ENCODE peak calls at places on chromosomes 11 and 22, in five cellular contexts. One of them, this sample, is unnamed.

GRCh38 chr11:4086584-4087353 is 7.8 kb upstream of the RRM1 start:
- DNase-seq in kidney: no peak
- DNase-seq in CD8-positive, alpha-beta T cell: no peak
- DNase-seq in fibroblast of lung: no peak
- DNase-seq in RWPE2: no peak
- DNase-seq in this sample: no peak

GRCh38 chr11:14422814-14423182 is 63.8 kb upstream of the RRAS2 start:
- DNase-seq in kidney: no peak
- DNase-seq in CD8-positive, alpha-beta T cell: no peak
- DNase-seq in fibroblast of lung: no peak
- DNase-seq in RWPE2: no peak
- DNase-seq in this sample: peak; percentile 3

GRCh38 chr22:23142546-23143105 is 836 bp upstream of the RSPH14 start:
- DNase-seq in kidney: no peak
- DNase-seq in CD8-positive, alpha-beta T cell: no peak
- DNase-seq in fibroblast of lung: no peak
- DNase-seq in RWPE2: no peak
- DNase-seq in this sample: no peak

GRCh38 chr11:12502950-12503579 is 125.7 kb downstream of the PARVA start:
- DNase-seq in kidney: peak; percentile 79
- DNase-seq in CD8-positive, alpha-beta T cell: no peak
- DNase-seq in fibroblast of lung: peak; percentile 72
- DNase-seq in RWPE2: no peak
- DNase-seq in this sample: no peak

GRCh38 chr11:59141673-59142460 is 789 bp upstream of the FAM111A start:
- DNase-seq in kidney: no peak
- DNase-seq in CD8-positive, alpha-beta T cell: no peak
- DNase-seq in fibroblast of lung: peak; percentile 17
- DNase-seq in RWPE2: no peak
- DNase-seq in this sample: no peak

GRCh38 chr11:35160248-35160820 is 21.4 kb downstream of the CD44 start:
- DNase-seq in kidney: no peak
- DNase-seq in CD8-positive, alpha-beta T cell: no peak
- DNase-seq in fibroblast of lung: no peak
- DNase-seq in RWPE2: no peak
- DNase-seq in this sample: no peak

GRCh38 chr22:27635435-27635834 is 166.1 kb downstream of the MN1 start:
- DNase-seq in kidney: no peak
- DNase-seq in CD8-positive, alpha-beta T cell: no peak
- DNase-seq in fibroblast of lung: no peak
- DNase-seq in RWPE2: no peak
- DNase-seq in this sample: no peak

GRCh38 chr11:12248330-12248729 is 129.0 kb upstream of the PARVA start:
- DNase-seq in kidney: peak; percentile 96
- DNase-seq in CD8-positive, alpha-beta T cell: no peak
- DNase-seq in fibroblast of lung: peak; percentile 87
- DNase-seq in RWPE2: no peak
- DNase-seq in this sample: no peak

GRCh38 chr11:33605703-33606102 is 94.9 kb downstream of the C11orf91 start:
- DNase-seq in kidney: no peak
- DNase-seq in CD8-positive, alpha-beta T cell: no peak
- DNase-seq in fibroblast of lung: no peak
- DNase-seq in RWPE2: no peak
- DNase-seq in this sample: no peak

GRCh38 chr11:113771964-113772363 is 1.5 kb downstream of the ZW10 start:
- DNase-seq in kidney: no peak
- DNase-seq in CD8-positive, alpha-beta T cell: no peak
- DNase-seq in fibroblast of lung: no peak
- DNase-seq in RWPE2: no peak
- DNase-seq in this sample: no peak

GRCh38 chr11:117221775-117222517 is 9.9 kb downstream of the PCSK7 start:
- DNase-seq in kidney: peak; percentile 92
- DNase-seq in CD8-positive, alpha-beta T cell: no peak
- DNase-seq in fibroblast of lung: peak; percentile 85
- DNase-seq in RWPE2: peak; percentile 27
- DNase-seq in this sample: peak; percentile 90

GRCh38 chr22:43946391-43946680 is 8.9 kb upstream of the SAMM50 start:
- DNase-seq in kidney: no peak
- DNase-seq in CD8-positive, alpha-beta T cell: no peak
- DNase-seq in fibroblast of lung: no peak
- DNase-seq in RWPE2: no peak
- DNase-seq in this sample: peak; percentile 30

GRCh38 chr22:43948836-43949235 is 6.4 kb upstream of the SAMM50 start:
- DNase-seq in kidney: no peak
- DNase-seq in CD8-positive, alpha-beta T cell: no peak
- DNase-seq in fibroblast of lung: no peak
- DNase-seq in RWPE2: no peak
- DNase-seq in this sample: no peak

GRCh38 chr22:43944670-43945430 is 10.4 kb upstream of the SAMM50 start:
- DNase-seq in kidney: no peak
- DNase-seq in CD8-positive, alpha-beta T cell: no peak
- DNase-seq in fibroblast of lung: no peak
- DNase-seq in RWPE2: no peak
- DNase-seq in this sample: peak; percentile 31

GRCh38 chr22:43941449-43941848 is 13.8 kb upstream of the SAMM50 start:
- DNase-seq in kidney: no peak
- DNase-seq in CD8-positive, alpha-beta T cell: no peak
- DNase-seq in fibroblast of lung: no peak
- DNase-seq in RWPE2: no peak
- DNase-seq in this sample: no peak

GRCh38 chr22:43945632-43946390 is 9.4 kb upstream of the SAMM50 start:
- DNase-seq in kidney: no peak
- DNase-seq in CD8-positive, alpha-beta T cell: peak; percentile 68
- DNase-seq in fibroblast of lung: peak; percentile 58
- DNase-seq in RWPE2: no peak
- DNase-seq in this sample: peak; percentile 82
- TF ChIP-seq CTCF in kidney: peak; percentile 45
- TF ChIP-seq CTCF in CD8-positive, alpha-beta T cell: peak; percentile 73
- TF ChIP-seq CTCF in fibroblast of lung: peak; percentile 81
- TF ChIP-seq CTCF in RWPE2: peak; percentile 75
- TF ChIP-seq CTCF in this sample: peak; percentile 85

GRCh38 chr22:17579535-17579981 is 16.3 kb downstream of the SLC25A18 start:
- DNase-seq in kidney: peak; percentile 53
- DNase-seq in CD8-positive, alpha-beta T cell: no peak
- DNase-seq in fibroblast of lung: no peak
- DNase-seq in RWPE2: no peak
- DNase-seq in this sample: no peak

GRCh38 chr22:17580461-17581031 is 17.2 kb downstream of the SLC25A18 start:
- DNase-seq in kidney: peak; percentile 52
- DNase-seq in CD8-positive, alpha-beta T cell: no peak
- DNase-seq in fibroblast of lung: no peak
- DNase-seq in RWPE2: no peak
- DNase-seq in this sample: no peak

GRCh38 chr22:17575681-17576080 is 12.4 kb downstream of the SLC25A18 start:
- DNase-seq in kidney: peak; percentile 12
- DNase-seq in CD8-positive, alpha-beta T cell: no peak
- DNase-seq in fibroblast of lung: no peak
- DNase-seq in RWPE2: no peak
- DNase-seq in this sample: no peak

GRCh38 chr22:17576475-17576874 is 13.2 kb downstream of the SLC25A18 start:
- DNase-seq in kidney: peak; percentile 66
- DNase-seq in CD8-positive, alpha-beta T cell: no peak
- DNase-seq in fibroblast of lung: no peak
- DNase-seq in RWPE2: peak; percentile 87
- DNase-seq in this sample: peak; percentile 92

GRCh38 chr22:17578129-17578754 is 14.9 kb downstream of the SLC25A18 start:
- DNase-seq in kidney: peak; percentile 82
- DNase-seq in CD8-positive, alpha-beta T cell: no peak
- DNase-seq in fibroblast of lung: peak; percentile 65
- DNase-seq in RWPE2: no peak
- DNase-seq in this sample: peak; percentile 97
- H3K27ac ChIP-seq in kidney: peak overlapping the region; percentile 23
- H3K27ac ChIP-seq in CD8-positive, alpha-beta T cell: no peak overlapping the region
- H3K27ac ChIP-seq in fibroblast of lung: no peak overlapping the region
- H3K27ac ChIP-seq in RWPE2: no peak overlapping the region
- H3K27ac ChIP-seq in this sample: peak overlapping the region; percentile 72

GRCh38 chr11:64148917-64149617 is 16.8 kb downstream of the MACROD1 start:
- DNase-seq in kidney: no peak
- DNase-seq in CD8-positive, alpha-beta T cell: no peak
- DNase-seq in fibroblast of lung: no peak
- DNase-seq in RWPE2: no peak
- DNase-seq in this sample: no peak

GRCh38 chr11:64148200-64148916 is 17.6 kb downstream of the MACROD1 start:
- DNase-seq in kidney: peak; percentile 92
- DNase-seq in CD8-positive, alpha-beta T cell: peak; percentile 79
- DNase-seq in fibroblast of lung: peak; percentile 82
- DNase-seq in RWPE2: peak; percentile 56
- DNase-seq in this sample: peak; percentile 94

GRCh38 chr11:64144587-64145295 is 21.2 kb downstream of the MACROD1 start:
- DNase-seq in kidney: no peak
- DNase-seq in CD8-positive, alpha-beta T cell: no peak
- DNase-seq in fibroblast of lung: no peak
- DNase-seq in RWPE2: peak; percentile 54
- DNase-seq in this sample: no peak

GRCh38 chr11:64150051-64150450 is 15.9 kb downstream of the MACROD1 start:
- DNase-seq in kidney: no peak
- DNase-seq in CD8-positive, alpha-beta T cell: no peak
- DNase-seq in fibroblast of lung: no peak
- DNase-seq in RWPE2: no peak
- DNase-seq in this sample: no peak

GRCh38 chr11:64146036-64146943 is 19.6 kb downstream of the MACROD1 start:
- DNase-seq in kidney: no peak
- DNase-seq in CD8-positive, alpha-beta T cell: peak; percentile 69
- DNase-seq in fibroblast of lung: peak; percentile 35
- DNase-seq in RWPE2: peak; percentile 55
- DNase-seq in this sample: peak; percentile 66
- TF ChIP-seq CTCF in kidney: peak; percentile 64
- TF ChIP-seq CTCF in CD8-positive, alpha-beta T cell: peak; percentile 58
- TF ChIP-seq CTCF in fibroblast of lung: peak; percentile 82
- TF ChIP-seq CTCF in RWPE2: peak; percentile 69
- TF ChIP-seq CTCF in this sample: peak; percentile 92

GRCh38 chr11:107696140-107696539 is 15.7 kb downstream of the SLN start:
- DNase-seq in kidney: no peak
- DNase-seq in CD8-positive, alpha-beta T cell: no peak
- DNase-seq in fibroblast of lung: peak; percentile 93
- DNase-seq in RWPE2: no peak
- DNase-seq in this sample: peak; percentile 30

GRCh38 chr11:107697291-107697690 is 14.6 kb downstream of the SLN start:
- DNase-seq in kidney: no peak
- DNase-seq in CD8-positive, alpha-beta T cell: no peak
- DNase-seq in fibroblast of lung: no peak
- DNase-seq in RWPE2: no peak
- DNase-seq in this sample: no peak

GRCh38 chr11:107702723-107703122 is 9.1 kb downstream of the SLN start:
- DNase-seq in kidney: no peak
- DNase-seq in CD8-positive, alpha-beta T cell: no peak
- DNase-seq in fibroblast of lung: no peak
- DNase-seq in RWPE2: no peak
- DNase-seq in this sample: no peak

GRCh38 chr11:107702109-107702660 is 9.7 kb downstream of the SLN start:
- DNase-seq in kidney: no peak
- DNase-seq in CD8-positive, alpha-beta T cell: no peak
- DNase-seq in fibroblast of lung: no peak
- DNase-seq in RWPE2: no peak
- DNase-seq in this sample: no peak

GRCh38 chr11:107699371-107700348 is 12.2 kb downstream of the SLN start:
- DNase-seq in kidney: no peak
- DNase-seq in CD8-positive, alpha-beta T cell: no peak
- DNase-seq in fibroblast of lung: no peak
- DNase-seq in RWPE2: no peak
- DNase-seq in this sample: no peak
- H3K27ac ChIP-seq in kidney: no peak overlapping the region
- H3K27ac ChIP-seq in CD8-positive, alpha-beta T cell: no peak overlapping the region
- H3K27ac ChIP-seq in fibroblast of lung: no peak overlapping the region
- H3K27ac ChIP-seq in RWPE2: no peak overlapping the region
- H3K27ac ChIP-seq in this sample: no peak overlapping the region

GRCh38 chr22:21919526-21920307 is 32.9 kb downstream of the PPM1F start:
- DNase-seq in kidney: peak; percentile 59
- DNase-seq in CD8-positive, alpha-beta T cell: no peak
- DNase-seq in fibroblast of lung: no peak
- DNase-seq in RWPE2: no peak
- DNase-seq in this sample: no peak
- TF ChIP-seq CTCF in kidney: no peak
- TF ChIP-seq CTCF in CD8-positive, alpha-beta T cell: no peak
- TF ChIP-seq CTCF in fibroblast of lung: no peak
- TF ChIP-seq CTCF in RWPE2: no peak
- TF ChIP-seq CTCF in this sample: no peak

DNA sequence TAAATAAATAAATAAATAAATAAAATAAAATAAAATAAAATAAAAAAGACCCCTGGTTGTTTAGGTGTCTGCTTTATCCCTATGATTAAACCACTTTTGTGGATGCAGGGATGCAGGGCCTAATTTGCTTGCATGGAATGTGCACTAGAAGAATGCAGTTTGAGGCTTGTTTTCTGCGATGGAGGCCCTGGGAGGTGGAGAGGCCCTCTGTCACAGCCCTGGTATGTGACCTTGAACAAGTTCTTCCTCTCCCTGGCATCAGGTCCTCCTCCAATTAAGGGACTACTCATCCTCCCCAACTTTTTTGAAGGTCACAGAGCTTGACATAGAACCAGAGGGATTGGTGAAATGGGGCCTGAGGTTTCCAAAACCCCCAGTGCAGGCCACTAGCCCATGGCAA is 22.7 kb downstream of the KCNJ4 start:
- DNase-seq in kidney: no peak
- DNase-seq in CD8-positive, alpha-beta T cell: no peak
- DNase-seq in fibroblast of lung: no peak
- DNase-seq in RWPE2: no peak
- DNase-seq in this sample: no peak
- H3K27ac ChIP-seq in kidney: no peak overlapping the region
- H3K27ac ChIP-seq in CD8-positive, alpha-beta T cell: no peak overlapping the region
- H3K27ac ChIP-seq in fibroblast of lung: no peak overlapping the region
- H3K27ac ChIP-seq in RWPE2: no peak overlapping the region
- H3K27ac ChIP-seq in this sample: no peak overlapping the region